ENCODE peak calls at places on chromosomes 3 and 15, in four cellular contexts. B is keratinocyte; R is CD8-positive, alpha-beta memory T cell; E is psoas muscle. G is an unnamed sample.

GRCh38 chr3:108311797-108312196 is 15.4 kb downstream of the HHLA2 start:
- DNase-seq in R (no peak), E (no peak), B (no peak), G (no peak)

GRCh38 chr3:46312996-46313395 is 40.9 kb upstream of the CCR2 start:
- DNase-seq in B (peak; percentile 45), R (no peak), E (no peak), G (peak; percentile 25)

GRCh38 chr15:89003865-89004725 is 84.2 kb upstream of the ABHD2 start:
- DNase-seq in B (no peak), R (no peak), E (peak; percentile 26), G (peak; percentile 54)

GRCh38 chr3:86969500-86970189 is 21.3 kb downstream of the VGLL3 start:
- DNase-seq in B (no peak), R (no peak), E (no peak), G (peak; percentile 53)

GRCh38 chr15:42203891-42204290 is 4.2 kb downstream of the VPS39 start:
- DNase-seq in R (no peak), B (no peak), E (no peak), G (no peak)

GRCh38 chr15:80568876-80569605 is 126.1 kb upstream of the ABHD17C start:
- DNase-seq in R (no peak), B (no peak), E (no peak), G (no peak)

GRCh38 chr3:72380193-72380592 is 468.1 kb downstream of the SHQ1 start:
- DNase-seq in B (no peak), R (no peak), E (no peak), G (no peak)

GRCh38 chr3:33250712-33251111 is 26.5 kb upstream of the FBXL2 start:
- DNase-seq in R (no peak), E (no peak), B (no peak), G (no peak)

GRCh38 chr3:22315925-22316324 is 564.9 kb upstream of the ZNF385D start:
- DNase-seq in E (no peak), R (no peak), B (no peak), G (no peak)

GRCh38 chr15:40046721-40047412 is 7.9 kb upstream of the SRP14 start:
- DNase-seq in E (no peak), R (no peak), B (peak; percentile 60), G (no peak)

GRCh38 chr15:84921121-84921520 is 36.7 kb downstream of the SLC28A1 start:
- DNase-seq in B (no peak), E (no peak), R (no peak), G (no peak)

GRCh38 chr3:48420561-48420960 is 9.3 kb downstream of the PLXNB1 start:
- DNase-seq in E (no peak), B (no peak), R (no peak), G (no peak)

GRCh38 chr3:134370611-134371451 is 3.4 kb downstream of the AMOTL2 start:
- DNase-seq in R (no peak), E (no peak), B (no peak), G (no peak)

GRCh38 chr3:167437428-167438139 is 36.3 kb downstream of the SERPINI2 start:
- DNase-seq in B (no peak), R (no peak), E (no peak), G (no peak)

GRCh38 chr3:160755776-160756304 is at the start of gene PPM1L:
- DNase-seq in E (peak; percentile 60), B (no peak), R (no peak), G (no peak)

GRCh38 chr15:83732770-83733169 is 78.8 kb downstream of the ADAMTSL3 start:
- DNase-seq in E (no peak), R (no peak), B (no peak), G (no peak)

GRCh38 chr3:171284308-171285075 is 175.7 kb downstream of the TNIK start:
- DNase-seq in E (no peak), B (no peak), R (no peak), G (no peak)

GRCh38 chr3:126351771-126352475 is 5.3 kb downstream of the KLF15 start:
- DNase-seq in B (no peak), E (peak; percentile 11), R (no peak), G (peak; percentile 7)

GRCh38 chr15:74382004-74382816 is 14.8 kb upstream of the CYP11A1 start:
- DNase-seq in E (peak; percentile 86), B (no peak), R (peak; percentile 69), G (peak; percentile 93)

DNA sequence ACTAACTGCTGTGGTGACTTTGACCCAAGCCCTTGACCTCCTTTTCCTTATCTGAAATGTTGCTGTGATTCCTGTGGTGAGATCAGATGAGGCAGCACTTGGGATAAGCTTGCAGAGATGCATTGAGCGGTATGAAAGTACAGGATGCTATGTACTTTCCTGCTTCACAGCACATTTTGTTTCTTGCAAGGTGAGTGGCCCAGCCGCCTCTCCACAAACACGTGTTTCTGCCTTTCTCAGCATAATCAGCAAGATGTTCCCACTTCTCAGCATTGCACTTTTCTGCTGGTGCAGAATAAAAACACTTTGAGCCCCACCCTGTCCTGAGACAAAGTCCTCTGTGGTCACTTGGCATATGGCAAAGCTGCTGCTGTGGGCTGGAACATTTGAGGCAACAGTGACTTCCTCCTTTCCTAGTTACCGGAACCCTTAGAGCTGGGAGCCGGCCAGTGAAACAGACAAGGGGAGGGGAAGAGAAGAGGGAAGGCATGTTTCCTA is 4.9 kb downstream of the NUDT16 start:
- DNase-seq in R (no peak), B (no peak), E (peak; percentile 58), G (peak; percentile 71)
- H3K27ac ChIP-seq in R (no peak overlapping the region), B (no peak overlapping the region), E (no peak overlapping the region), G (peak overlapping the region; percentile 77)

GRCh38 chr3:99683465-99683864 is 45.1 kb downstream of the COL8A1 start:
- DNase-seq in B (no peak), R (no peak), E (no peak), G (no peak)

GRCh38 chr3:99678023-99678422 is 39.6 kb downstream of the COL8A1 start:
- DNase-seq in E (no peak), R (no peak), B (no peak), G (no peak)

GRCh38 chr3:99681976-99682375 is 43.6 kb downstream of the COL8A1 start:
- DNase-seq in R (no peak), B (no peak), E (no peak), G (no peak)

GRCh38 chr3:99681512-99681911 is 43.1 kb downstream of the COL8A1 start:
- DNase-seq in R (no peak), E (no peak), B (no peak), G (no peak)

DNA sequence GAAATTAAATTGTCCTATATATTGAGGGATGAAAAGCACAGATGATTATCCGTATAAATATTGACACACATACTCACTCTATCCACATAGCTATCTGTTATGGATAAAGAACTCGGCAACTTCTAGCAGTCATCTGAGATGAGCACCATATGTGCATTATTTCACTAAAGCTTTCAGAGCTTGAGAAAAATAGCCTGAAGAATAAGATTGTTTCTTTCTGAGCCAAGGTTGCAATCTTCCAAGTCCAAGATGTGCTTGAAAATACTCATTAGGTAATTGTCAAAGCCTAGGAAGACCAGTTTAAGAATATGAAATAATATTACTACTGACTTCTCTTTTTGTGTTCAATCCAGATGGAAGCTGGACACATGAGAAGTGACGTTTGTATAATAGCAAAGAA is 40.5 kb downstream of the COL8A1 start:
- DNase-seq in B (no peak), R (no peak), E (no peak), G (no peak)
- H3K27me3 ChIP-seq in B (no peaks in the 10 kb centered on the region), R (no peaks in the 10 kb centered on the region), E (peaks cover 3% of the 10 kb centered on the region), G (no peaks in the 10 kb centered on the region)

GRCh38 chr3:169304716-169305115 is 358.8 kb downstream of the MECOM start:
- DNase-seq in B (no peak), E (no peak), R (no peak), G (no peak)

GRCh38 chr3:169305460-169305859 is 358.1 kb downstream of the MECOM start:
- DNase-seq in B (no peak), R (no peak), E (no peak), G (no peak)

GRCh38 chr3:169300436-169300835 is 363.1 kb downstream of the MECOM start:
- DNase-seq in B (no peak), R (no peak), E (no peak), G (no peak)

GRCh38 chr3:169299897-169300296 is 363.6 kb downstream of the MECOM start:
- DNase-seq in B (no peak), R (no peak), E (no peak), G (no peak)

DNA sequence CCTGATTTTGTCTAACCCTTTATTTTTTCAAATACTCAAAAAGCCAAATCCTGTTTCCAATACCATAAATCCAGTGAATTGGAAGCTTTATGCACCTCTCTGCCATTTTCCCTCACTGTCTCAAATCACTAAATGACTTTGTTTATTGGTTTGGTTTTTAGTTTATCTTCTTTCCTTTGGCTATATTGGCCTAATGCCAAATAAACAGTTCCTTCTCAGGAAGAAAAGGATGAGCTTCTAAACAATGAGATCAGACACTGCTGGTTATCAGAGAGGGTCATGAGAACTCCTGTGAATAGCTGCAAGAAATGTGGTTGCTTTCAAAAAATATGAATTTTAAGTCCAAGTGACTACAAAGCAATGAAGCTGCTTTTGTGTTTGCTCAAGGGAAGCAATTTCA is 359.9 kb downstream of the MECOM start:
- DNase-seq in E (no peak), R (no peak), B (no peak), G (no peak)
- H3K27ac ChIP-seq in E (no peak overlapping the region), R (no peak overlapping the region), B (no peak overlapping the region), G (no peak overlapping the region)

GRCh38 chr15:69648215-69648614 is 195.6 kb downstream of the RPLP1 start:
- DNase-seq in B (no peak), E (no peak), R (no peak), G (no peak)

GRCh38 chr15:69644876-69645275 is 192.3 kb downstream of the RPLP1 start:
- DNase-seq in E (no peak), B (no peak), R (no peak), G (no peak)

GRCh38 chr15:69647160-69647513 is 194.5 kb downstream of the RPLP1 start:
- DNase-seq in E (no peak), B (no peak), R (no peak), G (no peak)

GRCh38 chr15:69652906-69653305 is 200.3 kb downstream of the RPLP1 start:
- DNase-seq in B (no peak), R (no peak), E (no peak), G (no peak)

GRCh38 chr15:69648775-69649735 is 196.4 kb downstream of the RPLP1 start:
- DNase-seq in B (no peak), R (no peak), E (no peak), G (no peak)
- H3K27me3 ChIP-seq in B (peaks cover 23% of the 10 kb centered on the region), R (no peaks in the 10 kb centered on the region), E (peaks cover 3% of the 10 kb centered on the region), G (no peaks in the 10 kb centered on the region)

DNA sequence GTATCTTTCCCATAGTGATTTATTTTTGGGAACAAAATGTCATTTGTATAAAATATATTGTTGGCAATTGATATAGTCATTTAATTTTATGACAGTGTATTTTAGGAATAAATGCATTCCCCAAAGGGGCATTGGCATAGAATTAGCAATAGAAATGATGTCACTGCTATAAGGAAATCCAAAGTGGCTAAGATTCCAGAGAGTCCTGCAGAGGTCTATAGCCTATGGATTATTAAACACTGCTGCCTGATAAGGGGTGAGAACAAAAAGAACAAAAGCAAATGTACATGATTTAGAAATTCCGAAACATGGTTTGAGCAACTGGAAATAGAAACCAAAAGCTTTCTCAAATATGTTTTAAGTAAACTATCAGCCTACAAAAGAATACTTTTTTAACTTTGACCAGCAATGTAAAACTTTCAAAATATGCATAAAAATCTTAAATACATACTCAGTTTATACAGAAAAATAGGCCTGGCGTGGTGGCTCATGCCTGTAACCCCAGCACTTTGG is 280.1 kb upstream of the RASGRP1 start:
- DNase-seq in R (no peak), B (no peak), E (no peak), G (no peak)
- H3K27ac ChIP-seq in R (no peak overlapping the region), B (no peak overlapping the region), E (no peak overlapping the region), G (no peak overlapping the region)

GRCh38 chr3:183354874-183355273 is 73.5 kb downstream of the MCF2L2 start:
- DNase-seq in R (no peak), E (no peak), B (no peak), G (no peak)
- H3K27me3 ChIP-seq in R (no peaks in the 10 kb centered on the region), E (no peaks in the 10 kb centered on the region), B (no peaks in the 10 kb centered on the region), G (no peaks in the 10 kb centered on the region)

G was measured in testis.